ENCODE peak calls at places on chromosome 14, in nine cellular contexts. X, U, V, T, D, I, R, S and Y are unnamed samples.

GRCh38 chr14:20530771-20531571 is 25.6 kb downstream of the RNASE10 start:
- DNase-seq in R (peak), D (peak), I (peak), X (peak), V (peak), U (peak), S (peak), T (peak), Y (peak)

GRCh38 chr14:24630087-24630871 is 3.7 kb downstream of the GZMB start:
- DNase-seq in T (no peak), S (no peak), X (no peak), R (no peak), V (no peak), D (no peak), U (no peak), I (no peak), Y (no peak)

GRCh38 chr14:68513838-68514610 is 278.8 kb downstream of the ZFP36L1 start:
- DNase-seq in D (no peak), S (no peak), V (no peak), X (no peak), R (no peak), I (no peak), U (no peak), T (no peak), Y (peak)

GRCh38 chr14:23094666-23095195 is at the start of gene ACIN1:
- DNase-seq in X (no peak), S (peak), I (peak), T (no peak), U (peak), D (no peak), V (peak), R (no peak), Y (peak)

GRCh38 chr14:71780822-71781221 is 151.4 kb upstream of the RGS6 start:
- DNase-seq in S (no peak), V (no peak), R (no peak), X (no peak), D (no peak), T (no peak), U (no peak), I (no peak), Y (no peak)

GRCh38 chr14:104461676-104462443 is 117.7 kb upstream of the C14orf180 start:
- DNase-seq in U (peak), T (no peak), V (no peak), X (no peak), R (no peak), S (no peak), I (no peak), D (no peak), Y (no peak)

GRCh38 chr14:84575681-84576080 is 954.3 kb upstream of the FLRT2 start:
- DNase-seq in T (no peak), U (no peak), V (no peak), X (no peak), S (no peak), I (no peak), R (no peak), D (no peak), Y (no peak)

GRCh38 chr14:102503576-102504224 is 5.9 kb downstream of the ANKRD9 start:
- DNase-seq in U (no peak), R (no peak), T (no peak), X (no peak), D (no peak), V (no peak), I (peak), S (no peak), Y (no peak)

GRCh38 chr14:23300687-23301223 is 1.9 kb downstream of the PPP1R3E start:
- DNase-seq in T (no peak), S (peak), R (peak), X (peak), I (no peak), D (no peak), V (no peak), U (no peak), Y (no peak)

GRCh38 chr14:105420976-105421674 is 1.5 kb downstream of the MTA1 start:
- DNase-seq in X (no peak), V (no peak), R (no peak), U (no peak), S (no peak), I (no peak), T (no peak), D (no peak), Y (no peak)

GRCh38 chr14:61025239-61026223 is 44.5 kb downstream of the SLC38A6 start:
- DNase-seq in U (peak), I (peak), D (peak), V (peak), S (peak), T (peak), X (peak), R (peak), Y (peak)

GRCh38 chr14:96095581-96096476 is 56.7 kb downstream of the C14orf132 start:
- DNase-seq in X (no peak), R (peak), T (no peak), U (no peak), V (no peak), S (peak), I (peak), D (peak), Y (no peak)

GRCh38 chr14:102430212-102430908 is 67.6 kb downstream of the TECPR2 start:
- DNase-seq in S (no peak), R (no peak), V (no peak), U (no peak), D (no peak), T (no peak), X (no peak), I (no peak), Y (no peak)

GRCh38 chr14:81801921-81802320 is 268.3 kb upstream of the SEL1L start:
- DNase-seq in X (no peak), R (no peak), I (no peak), D (no peak), U (no peak), S (peak), V (no peak), T (peak), Y (no peak)

GRCh38 chr14:68278568-68279436 is 459.2 kb downstream of the RAD51B start:
- DNase-seq in I (peak), U (no peak), S (peak), R (no peak), D (peak), V (no peak), X (no peak), T (no peak), Y (no peak)

GRCh38 chr14:59161571-59162175 is 26.8 kb upstream of the DAAM1 start:
- DNase-seq in U (no peak), S (peak), D (peak), X (no peak), T (no peak), I (peak), R (no peak), V (no peak), Y (no peak)

GRCh38 chr14:76908834-76909233 is 82.6 kb downstream of the LRRC74A start:
- DNase-seq in D (no peak), R (no peak), S (no peak), X (no peak), U (no peak), I (no peak), T (no peak), V (no peak), Y (peak)

GRCh38 chr14:32509632-32510187 is 180.6 kb downstream of the AKAP6 start:
- DNase-seq in I (peak), S (peak), R (peak), X (peak), D (peak), T (peak), U (peak), V (no peak), Y (no peak)

GRCh38 chr14:101209594-101209993 is 306.1 kb upstream of the RTL1 start:
- DNase-seq in V (no peak), R (no peak), U (no peak), I (no peak), X (no peak), T (no peak), D (no peak), S (no peak), Y (no peak)

GRCh38 chr14:63952933-63953437 is 100.2 kb downstream of the SYNE2 start:
- DNase-seq in D (no peak), S (peak), X (no peak), V (no peak), R (no peak), U (no peak), T (no peak), I (peak), Y (no peak)

GRCh38 chr14:61596985-61597384 is 98.3 kb upstream of the HIF1A start:
- DNase-seq in I (peak), D (no peak), U (no peak), X (no peak), S (peak), V (no peak), R (no peak), T (no peak), Y (no peak)

GRCh38 chr14:53001787-53002378 is 51.0 kb upstream of the FERMT2 start:
- DNase-seq in T (no peak), X (peak), R (no peak), I (no peak), D (no peak), V (no peak), S (no peak), U (no peak), Y (no peak)

GRCh38 chr14:33580221-33580749 is 370.6 kb downstream of the EGLN3 start:
- DNase-seq in R (no peak), I (no peak), U (no peak), S (no peak), D (no peak), V (no peak), X (no peak), T (no peak), Y (no peak)

GRCh38 chr14:55781046-55781445 is 201.0 kb downstream of the KTN1 start:
- DNase-seq in X (no peak), S (peak), I (peak), T (no peak), U (no peak), D (no peak), V (no peak), R (no peak), Y (no peak)

GRCh38 chr14:50410921-50411320 is 14.2 kb upstream of the CDKL1 start:
- DNase-seq in V (no peak), R (no peak), X (no peak), T (no peak), S (peak), U (no peak), D (no peak), I (peak), Y (no peak)

GRCh38 chr14:105358140-105358846 is 40.0 kb upstream of the TEX22 start:
- DNase-seq in D (no peak), X (no peak), T (no peak), U (peak), I (no peak), R (no peak), S (no peak), V (no peak), Y (no peak)

GRCh38 chr14:38391334-38391733 is 135.4 kb upstream of the CLEC14A start:
- DNase-seq in D (no peak), V (no peak), U (no peak), S (peak), T (no peak), X (no peak), I (peak), R (no peak), Y (no peak)

GRCh38 chr14:103333754-103334643 is at the start of gene EIF5:
- DNase-seq in D (peak), R (peak), T (peak), I (peak), X (peak), S (peak), V (peak), U (peak), Y (peak)

GRCh38 chr14:67240168-67240932 is 885 bp upstream of the PALS1 start:
- DNase-seq in V (no peak), S (peak), R (peak), X (peak), U (peak), D (peak), I (peak), T (peak), Y (no peak)

GRCh38 chr14:32625211-32625610 is 296.1 kb downstream of the AKAP6 start:
- DNase-seq in D (no peak), X (no peak), V (no peak), T (no peak), I (no peak), S (no peak), R (no peak), U (no peak), Y (no peak)

GRCh38 chr14:96260341-96260821 is 4.4 kb downstream of the BDKRB1 start:
- DNase-seq in X (no peak), S (peak), T (no peak), I (peak), V (no peak), R (no peak), U (no peak), D (no peak), Y (no peak)

GRCh38 chr14:52349731-52350130 is 35.6 kb downstream of the PTGER2 start:
- DNase-seq in I (peak), V (no peak), U (no peak), T (no peak), R (no peak), X (no peak), D (no peak), S (no peak), Y (no peak)

GRCh38 chr14:42378274-42378673 is 771.6 kb downstream of the LRFN5 start:
- DNase-seq in S (no peak), U (no peak), R (no peak), D (no peak), T (no peak), I (no peak), X (no peak), V (no peak), Y (no peak)

GRCh38 chr14:55389330-55389729 is 22.3 kb downstream of the ATG14 start:
- DNase-seq in R (no peak), S (peak), X (no peak), V (no peak), T (no peak), D (no peak), I (peak), U (no peak), Y (no peak)

GRCh38 chr14:38078393-38078792 is 129.3 kb upstream of the SSTR1 start:
- DNase-seq in V (no peak), R (no peak), T (no peak), U (no peak), I (no peak), D (no peak), S (no peak), X (no peak), Y (no peak)

GRCh38 chr14:102209224-102209966 is 69.7 kb downstream of the WDR20 start:
- DNase-seq in U (no peak), D (peak), T (peak), X (no peak), S (peak), V (no peak), I (peak), R (no peak), Y (no peak)

GRCh38 chr14:96091149-96091693 is 52.1 kb downstream of the C14orf132 start:
- DNase-seq in I (no peak), R (no peak), U (no peak), V (no peak), T (no peak), X (no peak), S (no peak), D (no peak), Y (no peak)

DNA sequence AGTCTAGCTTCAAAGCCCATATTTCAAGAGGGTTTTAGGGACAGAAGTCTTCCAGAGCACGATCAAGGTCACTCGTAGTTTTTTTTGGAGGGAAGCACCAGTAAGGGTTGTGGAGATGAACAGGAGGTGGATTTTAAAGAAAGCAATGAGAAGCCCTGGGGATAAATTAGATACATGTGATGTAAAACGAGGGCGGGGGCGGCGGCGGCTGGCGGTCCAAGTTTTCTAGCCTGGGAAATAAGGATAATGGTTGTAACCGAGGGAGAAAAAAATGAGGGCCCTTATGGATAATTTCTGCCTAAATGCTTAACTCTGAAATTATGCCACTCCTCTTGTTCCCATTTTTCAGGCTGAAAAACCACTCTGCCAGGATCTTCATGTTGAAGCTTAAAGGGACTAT is 192.7 kb upstream of the FOXN3 start:
- DNase-seq in D (no peak), R (no peak), U (no peak), I (no peak), X (no peak), T (no peak), S (no peak), V (no peak), Y (no peak)
- H3K4me3 ChIP-seq in D (no peak), R (no peak), U (no peak), I (no peak), X (no peak), T (no peak), S (no peak), V (no peak), Y (no peak)

DNA sequence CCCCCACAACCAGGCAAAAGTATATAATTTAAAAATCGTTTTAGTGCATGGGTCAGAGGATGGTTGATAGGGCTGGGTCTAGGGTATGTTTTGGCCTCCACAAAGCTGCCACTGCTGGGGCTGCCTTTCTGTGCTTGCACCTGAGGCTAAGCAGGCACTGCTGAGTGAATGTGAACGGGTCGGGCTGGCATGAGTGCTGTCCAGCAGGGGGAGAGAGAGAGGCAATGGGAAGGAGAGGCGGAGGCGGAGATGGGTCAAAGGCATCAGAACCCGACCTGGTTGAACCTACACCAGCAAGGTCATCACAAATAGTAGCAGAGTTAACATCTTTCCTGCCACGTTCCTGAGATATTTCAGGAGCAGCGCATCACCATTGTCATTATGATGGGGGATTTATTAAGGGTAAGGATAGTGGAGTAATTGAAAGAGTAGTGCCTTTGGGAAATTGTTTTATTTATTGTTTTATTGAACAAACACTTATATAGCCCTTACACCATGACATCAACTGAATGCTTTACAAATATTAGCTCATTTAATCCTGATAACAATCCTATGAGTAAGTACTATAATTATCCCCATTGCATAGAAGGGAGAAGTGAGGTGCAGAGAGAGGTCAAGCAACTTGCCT is 5.8 kb upstream of the NRXN3 start:
- DNase-seq in X (no peak), V (no peak), R (no peak), T (no peak), I (no peak), D (peak), U (no peak), S (no peak), Y (no peak)
- TF ChIP-seq CTCF in X (peak), V (no peak), R (no peak), T (peak), I (peak), D (peak), U (no peak), S (no peak), Y (peak)

GRCh38 chr14:93959239-93960107 is 16.9 kb downstream of the ASB2 start:
- DNase-seq in T (no peak), R (peak), I (peak), S (peak), D (peak), V (no peak), X (no peak), U (no peak), Y (peak)
- H3K4me3 ChIP-seq in T (no peak), R (peak), I (no peak), S (no peak), D (no peak), V (no peak), X (no peak), U (no peak), Y (no peak)

DNA sequence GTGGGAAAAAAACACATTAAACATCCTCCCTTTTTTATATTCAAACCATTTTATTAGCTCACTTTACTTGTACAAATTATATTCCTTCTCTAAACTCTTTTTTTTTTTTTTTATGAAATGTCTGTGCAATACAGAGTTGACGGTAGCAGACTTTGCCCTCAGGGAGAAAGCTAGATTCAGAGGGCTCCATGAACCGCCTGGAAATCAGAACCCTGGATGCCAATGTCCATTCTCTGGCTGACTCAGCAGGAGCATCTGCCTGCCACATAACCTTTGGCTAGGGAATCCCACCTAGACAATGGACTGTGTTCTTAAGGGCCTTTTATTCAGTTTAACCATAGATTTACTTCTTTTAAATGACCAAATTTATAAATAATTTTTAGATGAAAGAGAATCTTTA is 467.0 kb downstream of the MDGA2 start:
- DNase-seq in S (no peak), T (no peak), I (no peak), R (no peak), D (no peak), X (no peak), V (no peak), U (no peak), Y (no peak)
- TF ChIP-seq CTCF in S (no peak), T (no peak), I (no peak), R (no peak), D (no peak), X (no peak), V (no peak), U (no peak), Y (no peak)